ENCODE peak calls at places on chromosome 10, in nine cellular contexts. M, H, J, P, Z, N, Q, E and R are unnamed samples.

GRCh38 chr10:63055705-63056104 is 77.4 kb upstream of the NRBF2 start:
- DNase-seq in H (no peak), M (no peak), J (no peak), Q (no peak), N (no peak), Z (no peak), P (no peak), E (no peak), R (no peak)

GRCh38 chr10:100339236-100339635 is 7.8 kb upstream of the SCD start:
- DNase-seq in H (no peak), N (no peak), P (no peak), Z (no peak), M (no peak), Q (no peak), E (no peak), J (no peak), R (no peak)

GRCh38 chr10:131902211-131902610 is 1.4 kb downstream of the PPP2R2D start:
- DNase-seq in M (no peak), E (no peak), H (no peak), Q (peak; percentile 72), Z (peak; percentile 15), J (no peak), P (no peak), N (no peak), R (no peak)

GRCh38 chr10:23742368-23742767 is 303.5 kb downstream of the OTUD1 start:
- DNase-seq in H (no peak), E (no peak), P (no peak), Q (no peak), J (no peak), N (no peak), M (no peak), Z (no peak), R (no peak)

GRCh38 chr10:12432402-12433189 is 83.2 kb downstream of the CAMK1D start:
- DNase-seq in E (no peak), H (no peak), P (no peak), J (no peak), Z (no peak), Q (peak; percentile 47), N (no peak), M (no peak), R (no peak)

GRCh38 chr10:47176903-47177860 is 122.8 kb upstream of the GDF10 start:
- DNase-seq in Q (no peak), J (peak; percentile 79), H (no peak), M (no peak), P (no peak), N (no peak), E (no peak), Z (no peak), R (no peak)

GRCh38 chr10:70477661-70478162 is 855 bp upstream of the PALD1 start:
- DNase-seq in J (peak; percentile 18), N (peak; percentile 51), P (no peak), M (no peak), Z (peak; percentile 56), Q (peak; percentile 88), E (peak; percentile 31), H (no peak), R (no peak)

GRCh38 chr10:133336131-133337078 is at the start of gene CALY:
- DNase-seq in H (no peak), N (no peak), E (no peak), J (no peak), Z (peak; percentile 79), P (peak; percentile 72), M (no peak), Q (peak; percentile 90), R (peak; percentile 92)

GRCh38 chr10:26821699-26822542 is 38.8 kb downstream of the ABI1 start:
- DNase-seq in H (no peak), Z (no peak), Q (no peak), E (no peak), M (no peak), N (no peak), J (no peak), P (no peak), R (no peak)

GRCh38 chr10:119026301-119027110 is 3.0 kb upstream of the NANOS1 start:
- DNase-seq in N (no peak), P (no peak), H (no peak), E (peak; percentile 47), Q (no peak), J (no peak), M (no peak), Z (no peak), R (no peak)

GRCh38 chr10:95296764-95297163 is 6.0 kb upstream of the PDLIM1 start:
- DNase-seq in M (no peak), N (no peak), H (no peak), E (no peak), J (no peak), P (no peak), Q (no peak), Z (no peak), R (no peak)

GRCh38 chr10:95290801-95291633 is at the start of gene PDLIM1:
- DNase-seq in Q (peak; percentile 95), M (peak; percentile 58), N (peak; percentile 75), P (peak; percentile 82), H (peak; percentile 76), J (peak; percentile 45), Z (peak; percentile 22), E (peak; percentile 58), R (peak; percentile 97)

GRCh38 chr10:95297402-95297801 is 6.6 kb upstream of the PDLIM1 start:
- DNase-seq in M (no peak), P (no peak), N (no peak), E (no peak), Q (no peak), J (no peak), H (no peak), Z (no peak), R (no peak)

GRCh38 chr10:95291634-95292039 is 834 bp upstream of the PDLIM1 start:
- DNase-seq in Z (no peak), P (no peak), H (no peak), M (no peak), E (no peak), N (no peak), Q (no peak), J (no peak), R (no peak)

DNA sequence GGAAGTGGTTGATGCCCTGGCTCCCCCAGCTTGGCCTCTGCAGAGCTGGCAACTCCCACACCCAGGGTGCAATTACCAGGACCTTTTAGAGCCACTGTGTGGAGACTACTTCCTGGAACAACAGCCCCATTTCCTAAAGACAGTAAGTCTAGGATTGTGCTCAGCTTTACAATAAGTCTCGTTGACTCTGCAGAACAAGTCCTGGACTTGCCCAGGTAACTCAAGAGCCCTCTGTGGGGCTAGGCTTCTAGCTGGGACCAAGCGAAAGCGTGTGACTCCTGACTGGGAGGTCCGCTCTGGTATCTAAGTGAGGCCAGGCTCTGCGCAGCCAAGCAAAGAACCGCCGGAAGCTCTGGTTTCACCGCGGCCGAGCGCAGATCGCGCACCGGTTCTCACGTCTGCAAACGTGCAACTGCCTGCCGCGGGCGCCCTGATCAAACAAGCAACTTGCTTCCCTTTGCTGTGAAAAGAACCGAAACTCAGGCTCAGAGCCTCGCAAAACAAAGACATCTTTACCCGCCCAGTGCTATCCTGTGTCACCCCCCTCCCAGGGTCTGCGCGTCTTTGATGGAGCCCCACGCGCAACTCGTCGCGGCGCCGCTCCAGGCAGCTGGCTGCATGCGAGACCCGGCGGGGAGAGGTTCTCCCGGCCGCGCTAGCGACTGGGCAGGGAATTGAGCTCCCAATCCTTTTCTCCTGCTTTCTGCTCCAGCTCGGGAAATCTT is 4.4 kb upstream of the PDLIM1 start:
- DNase-seq in E (peak; percentile 61), H (no peak), N (peak; percentile 46), Z (peak; percentile 45), M (peak; percentile 30), J (peak; percentile 60), Q (peak; percentile 96), P (no peak), R (peak; percentile 75)
- TF ChIP-seq POLR2A in E (no peak), H (no peak), N (no peak), Z (no peak), M (no peak), J (no peak), Q (peak; percentile 53), P (no peak), R (no peak)

GRCh38 chr10:68327889-68328786 is 3.7 kb upstream of the HNRNPH3 start:
- DNase-seq in M (peak; percentile 37), H (peak; percentile 54), Q (no peak), Z (no peak), N (no peak), E (peak; percentile 28), J (peak; percentile 60), P (peak; percentile 73), R (no peak)
- TF ChIP-seq POLR2A in M (no peak), H (no peak), Q (no peak), Z (no peak), N (no peak), E (no peak), J (no peak), P (no peak), R (peak; percentile 31)

GRCh38 chr10:96124230-96125141 is 5.6 kb upstream of the ZNF518A start:
- DNase-seq in Z (peak; percentile 71), N (no peak), E (peak; percentile 37), H (peak; percentile 62), M (no peak), P (peak; percentile 66), Q (peak; percentile 77), J (peak; percentile 36), R (peak; percentile 58)
- TF ChIP-seq POLR2A in Z (no peak), N (no peak), E (no peak), H (peak; percentile 18), M (no peak), P (peak; percentile 43), Q (no peak), J (no peak), R (no peak)

GRCh38 chr10:95333997-95334792 is 43.4 kb upstream of the PDLIM1 start:
- DNase-seq in H (peak; percentile 79), Q (no peak), Z (no peak), N (peak; percentile 39), E (peak; percentile 89), P (peak; percentile 35), M (peak; percentile 39), J (peak; percentile 98), R (peak; percentile 56)
- TF ChIP-seq POLR2A in H (peak; percentile 12), Q (no peak), Z (no peak), N (no peak), E (peak; percentile 57), P (no peak), M (no peak), J (peak; percentile 13), R (no peak)